ENCODE peak calls at places on chromosomes 5 and 9, in four cellular contexts. U, N, S and G are unnamed samples.

GRCh38 chr5:120684213-120684612 is 220.1 kb downstream of the PRR16 start:
- DNase-seq in N (no peak), U (no peak), S (no peak), G (no peak)

GRCh38 chr5:56711191-56711590 is 104.2 kb upstream of the MAP3K1 start:
- DNase-seq in S (no peak), U (no peak), N (no peak), G (no peak)

GRCh38 chr9:121298016-121298538 is 30.1 kb downstream of the GSN start:
- DNase-seq in S (no peak), U (no peak), N (no peak), G (no peak)

GRCh38 chr9:113298924-113299770 is 4.0 kb downstream of the RNF183 start:
- DNase-seq in N (no peak), S (peak), U (no peak), G (no peak)

GRCh38 chr5:22627029-22627428 is 226.1 kb downstream of the CDH12 start:
- DNase-seq in N (no peak), U (no peak), S (no peak), G (no peak)

GRCh38 chr9:28155067-28155466 is 581.8 kb upstream of the C9orf72 start:
- DNase-seq in U (no peak), N (no peak), S (no peak), G (no peak)

GRCh38 chr5:57692582-57693487 is 210.2 kb upstream of the ACTBL2 start:
- DNase-seq in N (peak), S (peak), U (no peak), G (no peak)

GRCh38 chr5:172793577-172794488 is 22.8 kb upstream of the DUSP1 start:
- DNase-seq in N (peak), S (no peak), U (no peak), G (no peak)

GRCh38 chr5:154940772-154941620 is at the start of gene MRPL22:
- DNase-seq in U (peak), N (peak), S (peak), G (peak)

GRCh38 chr5:80804332-80804731 is 149.5 kb upstream of the DHFR start:
- DNase-seq in S (no peak), N (no peak), U (no peak), G (no peak)

GRCh38 chr9:4855861-4856260 is 63.1 kb downstream of the RCL1 start:
- DNase-seq in U (no peak), N (no peak), S (no peak), G (peak)

GRCh38 chr5:170478306-170478705 is 25.5 kb upstream of the KCNIP1 start:
- DNase-seq in S (no peak), N (no peak), U (peak), G (no peak)

GRCh38 chr5:149301049-149301743 is 29.5 kb downstream of the AFAP1L1 start:
- DNase-seq in U (no peak), N (no peak), S (no peak), G (no peak)

GRCh38 chr5:149299451-149300054 is 27.9 kb downstream of the AFAP1L1 start:
- DNase-seq in U (no peak), S (no peak), N (no peak), G (no peak)

GRCh38 chr5:149303210-149303609 is 31.6 kb downstream of the AFAP1L1 start:
- DNase-seq in U (no peak), N (no peak), S (no peak), G (no peak)

GRCh38 chr5:149300441-149300840 is 28.8 kb downstream of the AFAP1L1 start:
- DNase-seq in U (no peak), S (no peak), N (no peak), G (no peak)

GRCh38 chr5:149301744-149302380 is 30.2 kb downstream of the AFAP1L1 start:
- DNase-seq in S (no peak), N (no peak), U (no peak), G (no peak)
- TF ChIP-seq TEAD4 in S (no peak), N (no peak), U (no peak), G (no peak)

GRCh38 chr9:94692601-94693000 is 33.9 kb upstream of the AOPEP start:
- DNase-seq in S (no peak), U (no peak), N (no peak), G (no peak)

GRCh38 chr9:94697972-94698581 is 28.4 kb upstream of the AOPEP start:
- DNase-seq in S (no peak), U (no peak), N (no peak), G (no peak)

GRCh38 chr9:94696545-94696944 is 30.0 kb upstream of the AOPEP start:
- DNase-seq in N (no peak), S (no peak), U (no peak), G (no peak)

GRCh38 chr9:94693485-94694191 is 32.9 kb upstream of the AOPEP start:
- DNase-seq in S (no peak), U (no peak), N (no peak), G (peak)
- TF ChIP-seq TEAD4 in S (no peak), U (no peak), N (no peak), G (no peak)

GRCh38 chr5:29770936-29771335 is 1422.5 kb upstream of the CDH6 start:
- DNase-seq in N (no peak), U (no peak), S (no peak), G (no peak)
- TF ChIP-seq TEAD4 in N (no peak), U (no peak), S (no peak), G (no peak)

GRCh38 chr5:78291687-78292086 is 2.8 kb downstream of the AP3B1 start:
- DNase-seq in N (no peak), U (no peak), S (no peak), G (no peak)

GRCh38 chr5:78294250-78295034 is at the start of gene AP3B1:
- DNase-seq in S (peak), U (peak), N (peak), G (peak)

GRCh38 chr5:78300464-78301045 is 6.1 kb upstream of the AP3B1 start:
- DNase-seq in N (no peak), U (no peak), S (no peak), G (no peak)

GRCh38 chr5:78293856-78294249 is 645 bp downstream of the AP3B1 start:
- DNase-seq in N (no peak), S (no peak), U (no peak), G (peak)

DNA sequence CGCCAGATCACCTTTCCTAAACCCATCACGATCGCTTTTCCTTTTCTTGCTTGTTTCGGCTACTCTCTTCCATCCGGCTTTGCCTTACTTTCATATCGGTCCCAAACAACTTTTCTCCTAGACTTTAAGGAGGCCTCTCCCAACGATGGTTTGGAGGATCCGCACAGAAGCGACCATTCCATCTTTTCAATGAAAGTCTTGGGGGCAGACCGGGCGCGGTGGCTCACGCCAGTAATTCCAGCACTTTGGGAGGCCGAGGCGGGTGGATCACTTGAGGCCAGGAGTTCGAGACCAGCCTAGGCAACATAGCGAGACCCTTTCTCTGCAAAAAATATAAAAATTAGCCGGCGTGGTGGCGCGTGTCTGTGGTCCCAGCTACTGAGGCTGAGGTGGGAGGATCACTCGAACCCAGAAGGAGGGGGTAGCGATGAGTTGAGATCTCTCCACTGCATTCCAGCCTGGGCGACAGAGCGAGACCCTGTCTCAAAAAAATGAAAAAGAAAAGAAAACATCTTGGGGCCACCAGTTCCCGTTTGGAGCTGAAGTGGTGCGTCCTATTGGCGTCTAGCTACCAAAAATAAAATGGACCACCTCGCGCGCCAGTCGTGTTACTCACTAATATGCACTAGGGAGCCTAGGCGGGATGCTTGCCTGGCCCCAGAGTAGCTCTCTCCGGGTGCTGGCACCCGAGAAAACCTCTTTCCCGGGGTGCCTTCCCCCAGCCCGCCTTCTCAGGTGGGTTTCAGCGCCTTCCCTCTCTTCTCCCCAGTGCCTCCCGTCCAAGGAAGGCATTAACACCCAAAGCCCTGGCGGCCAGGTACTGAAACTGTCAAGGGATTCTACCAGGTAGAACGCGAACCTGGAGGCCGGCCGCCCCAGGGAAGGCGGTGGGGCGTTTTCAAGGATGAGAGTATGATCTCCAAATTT is 800 bp upstream of the AP3B1 start:
- DNase-seq in S (peak), N (peak), U (peak), G (peak)
- TF ChIP-seq TEAD4 in S (no peak), N (no peak), U (no peak), G (no peak)

GRCh38 chr5:60576425-60576824 is 123.5 kb downstream of the DEPDC1B start:
- DNase-seq in S (no peak), U (no peak), N (no peak), G (no peak)
- TF ChIP-seq TEAD4 in S (no peak), U (no peak), N (no peak), G (no peak)

GRCh38 chr5:60477849-60478248 is 222.1 kb downstream of the DEPDC1B start:
- DNase-seq in S (no peak), N (no peak), U (no peak), G (no peak)
- TF ChIP-seq TEAD4 in S (no peak), N (no peak), U (no peak), G (no peak)